ENCODE peak calls at places on chromosomes 6 and 20, in six cellular contexts. E, B, L, S, K and T are unnamed samples.

GRCh38 chr20:1371830-1372539 is 20.9 kb downstream of the FKBP1A start:
- DNase-seq in E (no peak), K (no peak), B (no peak), S (no peak), L (no peak), T (no peak)

GRCh38 chr6:13486679-13487121 is 700 bp downstream of the GFOD1 start:
- DNase-seq in L (peak; percentile 9), K (peak; percentile 73), B (peak; percentile 21), S (no peak), E (peak; percentile 71), T (no peak)

GRCh38 chr6:45448417-45449389 is 71.0 kb upstream of the SUPT3H start:
- DNase-seq in E (no peak), L (no peak), S (no peak), K (peak; percentile 36), B (no peak), T (no peak)

GRCh38 chr6:80638222-80639055 is 532.0 kb downstream of the BCKDHB start:
- DNase-seq in L (no peak), B (no peak), S (peak; percentile 69), K (peak; percentile 96), E (peak; percentile 90), T (peak; percentile 65)

GRCh38 chr20:62320581-62321354 is 18.0 kb downstream of the ADRM1 start:
- DNase-seq in B (no peak), K (no peak), S (no peak), E (no peak), L (no peak), T (no peak)

GRCh38 chr6:169921853-169922779 is 170.7 kb downstream of the ERMARD start:
- DNase-seq in S (no peak), K (no peak), E (no peak), B (no peak), L (no peak), T (no peak)

GRCh38 chr20:19835533-19836222 is 77.6 kb downstream of the RIN2 start:
- DNase-seq in L (no peak), K (no peak), B (no peak), S (no peak), E (no peak), T (no peak)

GRCh38 chr6:29830409-29830808 is 2.8 kb downstream of the HLA-G start:
- DNase-seq in E (no peak), B (no peak), L (no peak), K (no peak), S (no peak), T (no peak)

GRCh38 chr20:47660983-47661711 is 124.1 kb downstream of the SULF2 start:
- DNase-seq in K (no peak), E (no peak), B (no peak), L (no peak), S (no peak), T (no peak)

GRCh38 chr20:61443541-61444126 is 191.6 kb downstream of the CDH4 start:
- DNase-seq in B (no peak), E (no peak), K (no peak), S (no peak), L (no peak), T (no peak)

GRCh38 chr6:20905377-20905776 is 371.1 kb downstream of the CDKAL1 start:
- DNase-seq in K (no peak), B (no peak), S (no peak), E (no peak), L (no peak), T (no peak)

GRCh38 chr6:29602564-29603361 is 17.8 kb downstream of the OR2H2 start:
- DNase-seq in B (no peak), K (peak; percentile 33), L (no peak), S (no peak), E (peak; percentile 25), T (no peak)

GRCh38 chr20:44211177-44212039 is 837 bp upstream of the OSER1 start:
- DNase-seq in E (peak; percentile 40), L (peak; percentile 12), B (no peak), K (peak; percentile 18), S (no peak), T (no peak)

GRCh38 chr6:105179244-105180065 is at the start of gene POPDC3:
- DNase-seq in E (peak; percentile 54), B (no peak), S (no peak), L (no peak), K (peak; percentile 48), T (no peak)

GRCh38 chr6:66508433-66508832 is 801.4 kb upstream of the EYS start:
- DNase-seq in B (no peak), S (peak; percentile 14), L (no peak), E (no peak), K (peak; percentile 61), T (no peak)

GRCh38 chr6:45626087-45626891 is 248.6 kb upstream of the SUPT3H start:
- DNase-seq in S (peak; percentile 79), L (no peak), B (no peak), E (peak; percentile 85), K (peak; percentile 97), T (peak; percentile 51)

GRCh38 chr20:36541227-36542018 is at the start of gene MYL9:
- DNase-seq in L (no peak), S (peak; percentile 59), B (no peak), E (peak; percentile 90), K (peak; percentile 79), T (peak; percentile 59)

GRCh38 chr6:137547601-137548000 is 53.4 kb upstream of the OLIG3 start:
- DNase-seq in E (no peak), S (no peak), K (no peak), L (no peak), B (no peak), T (no peak)

GRCh38 chr6:18280084-18280483 is 15.8 kb upstream of the DEK start:
- DNase-seq in E (no peak), L (no peak), K (no peak), B (no peak), S (no peak), T (peak; percentile 68)

GRCh38 chr6:33696538-33697518 is 14.7 kb downstream of the UQCC2 start:
- DNase-seq in K (peak; percentile 57), E (peak; percentile 88), L (no peak), S (peak; percentile 77), B (no peak), T (no peak)

GRCh38 chr6:132404736-132405135 is 3.5 kb upstream of the MOXD1 start:
- DNase-seq in S (no peak), E (no peak), K (peak; percentile 51), B (no peak), L (no peak), T (no peak)

GRCh38 chr6:100925756-100926155 is 44.6 kb upstream of the ASCC3 start:
- DNase-seq in L (no peak), K (no peak), S (no peak), B (no peak), E (no peak), T (no peak)

GRCh38 chr6:10507715-10508114 is 13.4 kb upstream of the GCNT2 start:
- DNase-seq in B (no peak), E (no peak), S (no peak), K (no peak), L (no peak), T (no peak)

GRCh38 chr6:130578713-130579112 is 212.9 kb downstream of the TMEM200A start:
- DNase-seq in B (no peak), K (no peak), E (no peak), L (no peak), S (no peak), T (no peak)

GRCh38 chr6:15317934-15318902 is 72.3 kb downstream of the JARID2 start:
- DNase-seq in L (no peak), S (no peak), K (no peak), B (no peak), E (no peak), T (no peak)